ENCODE peak calls at places on chromosomes 2 and 18, in four cellular contexts. One of them, this sample, is unnamed.

GRCh38 chr18:5103286-5103685 is 93.8 kb downstream of the AKAIN1 start:
- DNase-seq in PC-9: no peak
- DNase-seq in hepatocyte: no peak
- DNase-seq in mammary epithelial cell: no peak
- DNase-seq in this sample: no peak

GRCh38 chr2:85707304-85707703 is 13.1 kb downstream of the GNLY start:
- DNase-seq in hepatocyte: peak
- DNase-seq in PC-9: peak
- DNase-seq in mammary epithelial cell: peak
- DNase-seq in this sample: peak

GRCh38 chr2:207487650-207488315 is 42.0 kb upstream of the CREB1 start:
- DNase-seq in hepatocyte: no peak
- DNase-seq in mammary epithelial cell: peak
- DNase-seq in PC-9: no peak
- DNase-seq in this sample: no peak

GRCh38 chr2:88690591-88691338 is 708 bp upstream of the RPIA start:
- DNase-seq in PC-9: peak
- DNase-seq in hepatocyte: peak
- DNase-seq in mammary epithelial cell: peak
- DNase-seq in this sample: no peak

GRCh38 chr2:71122917-71123316 is 7.1 kb downstream of the MCEE start:
- DNase-seq in mammary epithelial cell: no peak
- DNase-seq in hepatocyte: no peak
- DNase-seq in PC-9: no peak
- DNase-seq in this sample: no peak

GRCh38 chr2:30549096-30549495 is 102.0 kb downstream of the LCLAT1 start:
- DNase-seq in hepatocyte: no peak
- DNase-seq in PC-9: no peak
- DNase-seq in mammary epithelial cell: no peak
- DNase-seq in this sample: no peak

GRCh38 chr2:121080013-121080772 is 204.8 kb downstream of the TFCP2L1 start:
- DNase-seq in PC-9: peak
- DNase-seq in mammary epithelial cell: no peak
- DNase-seq in hepatocyte: peak
- DNase-seq in this sample: peak

GRCh38 chr2:241469746-241470145 is 38.6 kb downstream of the STK25 start:
- DNase-seq in hepatocyte: no peak
- DNase-seq in mammary epithelial cell: no peak
- DNase-seq in PC-9: no peak
- DNase-seq in this sample: peak

GRCh38 chr2:181812106-181812745 is 79.3 kb upstream of the ITPRID2 start:
- DNase-seq in mammary epithelial cell: peak
- DNase-seq in PC-9: peak
- DNase-seq in hepatocyte: no peak
- DNase-seq in this sample: no peak

GRCh38 chr2:121519732-121520640 is 10.7 kb upstream of the RNU4ATAC start:
- DNase-seq in hepatocyte: no peak
- DNase-seq in PC-9: no peak
- DNase-seq in mammary epithelial cell: peak
- DNase-seq in this sample: no peak

GRCh38 chr2:235024191-235024611 is 72.4 kb downstream of the SH3BP4 start:
- DNase-seq in PC-9: peak
- DNase-seq in mammary epithelial cell: peak
- DNase-seq in hepatocyte: no peak
- DNase-seq in this sample: no peak

GRCh38 chr2:85694052-85695025 is at the start of gene GNLY:
- DNase-seq in PC-9: no peak
- DNase-seq in mammary epithelial cell: no peak
- DNase-seq in hepatocyte: no peak
- DNase-seq in this sample: no peak

GRCh38 chr2:80968450-80968849 is 663.9 kb upstream of the LRRTM1 start:
- DNase-seq in mammary epithelial cell: no peak
- DNase-seq in PC-9: no peak
- DNase-seq in hepatocyte: no peak
- DNase-seq in this sample: no peak

GRCh38 chr2:70258532-70258875 is 567 bp downstream of the PCYOX1 start:
- DNase-seq in mammary epithelial cell: peak
- DNase-seq in PC-9: no peak
- DNase-seq in hepatocyte: peak
- DNase-seq in this sample: no peak

GRCh38 chr2:144519934-144520717 is at the start of gene ZEB2:
- DNase-seq in PC-9: no peak
- DNase-seq in hepatocyte: peak
- DNase-seq in mammary epithelial cell: no peak
- DNase-seq in this sample: peak

GRCh38 chr18:35971661-35972196 is 750 bp upstream of the RMP24 start:
- DNase-seq in hepatocyte: peak
- DNase-seq in mammary epithelial cell: no peak
- DNase-seq in PC-9: no peak
- DNase-seq in this sample: no peak

DNA sequence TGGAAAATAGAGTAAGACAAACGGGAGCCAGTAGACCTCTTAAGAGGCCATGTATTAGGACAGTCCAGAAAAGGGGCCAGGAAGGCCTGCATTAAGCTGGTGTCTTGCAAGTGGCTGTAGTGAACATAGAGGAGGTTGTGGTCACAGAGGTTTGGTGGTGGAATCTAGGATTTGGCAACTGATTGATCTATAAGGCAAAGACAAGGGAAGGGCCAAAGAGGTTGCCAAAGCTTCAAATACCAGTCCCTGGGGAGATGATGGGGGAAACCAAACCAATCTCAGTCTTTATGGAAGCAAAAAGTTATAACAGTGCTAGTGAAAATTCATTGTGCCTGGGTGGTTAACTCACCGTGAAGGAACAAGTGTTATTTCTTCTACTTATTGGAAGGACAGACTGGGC is 28.7 kb upstream of the RTN4 start:
- DNase-seq in mammary epithelial cell: no peak
- DNase-seq in hepatocyte: no peak
- DNase-seq in PC-9: peak
- DNase-seq in this sample: no peak
- H3K4me2 ChIP-seq in mammary epithelial cell: no peak
- H3K4me2 ChIP-seq in hepatocyte: no peak
- H3K4me2 ChIP-seq in PC-9: no peak
- H3K4me2 ChIP-seq in this sample: no peak

DNA sequence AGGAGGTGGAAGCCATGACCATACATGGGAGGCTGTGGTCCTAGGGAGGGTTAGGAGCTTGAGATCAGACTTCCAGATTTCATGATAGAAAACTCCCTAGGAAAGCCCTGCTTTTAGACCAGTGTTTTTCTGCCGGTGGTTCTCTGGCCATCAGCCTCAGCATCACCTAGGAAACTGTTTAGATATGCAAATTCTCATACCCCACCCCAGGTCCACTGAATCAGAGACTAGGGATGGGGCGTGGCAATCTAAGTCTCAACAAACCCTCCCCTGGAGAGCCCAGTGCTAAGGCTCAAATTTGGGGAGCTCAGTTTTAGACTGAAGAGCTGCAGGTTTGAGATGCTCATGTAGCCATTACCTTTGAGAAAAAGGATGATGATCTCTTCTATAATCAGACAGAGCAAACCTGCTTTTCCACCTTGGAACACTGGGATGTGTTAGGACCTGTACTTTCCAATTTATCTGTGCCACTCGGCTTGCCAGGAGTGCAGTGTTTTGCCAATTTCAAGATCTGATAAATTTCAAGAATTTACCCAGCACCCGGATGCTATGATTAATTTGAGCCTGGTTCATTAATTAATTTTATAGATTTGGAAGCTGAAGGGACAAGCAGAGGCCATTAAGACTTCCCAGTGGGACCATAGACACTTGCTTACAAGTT is 31.5 kb upstream of the LYPD6B start:
- DNase-seq in PC-9: no peak
- DNase-seq in mammary epithelial cell: peak
- DNase-seq in hepatocyte: no peak
- DNase-seq in this sample: no peak
- H3K27ac ChIP-seq in PC-9: no peak
- H3K27ac ChIP-seq in mammary epithelial cell: no peak
- H3K27ac ChIP-seq in hepatocyte: no peak
- H3K27ac ChIP-seq in this sample: no peak

GRCh38 chr2:238160206-238161129 is 1.7 kb downstream of the ERFE start:
- DNase-seq in PC-9: no peak
- DNase-seq in mammary epithelial cell: no peak
- DNase-seq in hepatocyte: no peak
- DNase-seq in this sample: peak
- H3K4me2 ChIP-seq in PC-9: peak
- H3K4me2 ChIP-seq in mammary epithelial cell: no peak
- H3K4me2 ChIP-seq in hepatocyte: no peak
- H3K4me2 ChIP-seq in this sample: no peak

GRCh38 chr2:16653083-16653375 is 12.6 kb downstream of the CYRIA start:
- DNase-seq in mammary epithelial cell: peak
- DNase-seq in PC-9: peak
- DNase-seq in hepatocyte: no peak
- DNase-seq in this sample: no peak
- H3K27ac ChIP-seq in mammary epithelial cell: no peak
- H3K27ac ChIP-seq in PC-9: no peak
- H3K27ac ChIP-seq in hepatocyte: peak
- H3K27ac ChIP-seq in this sample: no peak

GRCh38 chr2:196291418-196291817 is 120.0 kb upstream of the STK17B start:
- DNase-seq in mammary epithelial cell: no peak
- DNase-seq in PC-9: peak
- DNase-seq in hepatocyte: no peak
- DNase-seq in this sample: no peak
- H3K4me2 ChIP-seq in mammary epithelial cell: peak
- H3K4me2 ChIP-seq in PC-9: peak
- H3K4me2 ChIP-seq in hepatocyte: no peak
- H3K4me2 ChIP-seq in this sample: no peak

GRCh38 chr2:60461421-60462108 is 91.9 kb downstream of the BCL11A start:
- DNase-seq in mammary epithelial cell: no peak
- DNase-seq in hepatocyte: no peak
- DNase-seq in PC-9: no peak
- DNase-seq in this sample: no peak

GRCh38 chr2:60456115-60456770 is 97.2 kb downstream of the BCL11A start:
- DNase-seq in hepatocyte: no peak
- DNase-seq in PC-9: no peak
- DNase-seq in mammary epithelial cell: no peak
- DNase-seq in this sample: no peak

GRCh38 chr2:60463249-60463648 is 90.2 kb downstream of the BCL11A start:
- DNase-seq in hepatocyte: peak
- DNase-seq in mammary epithelial cell: no peak
- DNase-seq in PC-9: no peak
- DNase-seq in this sample: no peak

GRCh38 chr2:60459896-60460295 is 93.6 kb downstream of the BCL11A start:
- DNase-seq in PC-9: no peak
- DNase-seq in hepatocyte: no peak
- DNase-seq in mammary epithelial cell: no peak
- DNase-seq in this sample: no peak

GRCh38 chr2:60460577-60461420 is 92.7 kb downstream of the BCL11A start:
- DNase-seq in PC-9: no peak
- DNase-seq in hepatocyte: no peak
- DNase-seq in mammary epithelial cell: no peak
- DNase-seq in this sample: no peak
- H3K27ac ChIP-seq in PC-9: no peak
- H3K27ac ChIP-seq in hepatocyte: no peak
- H3K27ac ChIP-seq in mammary epithelial cell: no peak
- H3K27ac ChIP-seq in this sample: no peak

GRCh38 chr2:161703863-161704262 is 79.6 kb downstream of the SLC4A10 start:
- DNase-seq in hepatocyte: no peak
- DNase-seq in PC-9: no peak
- DNase-seq in mammary epithelial cell: no peak
- DNase-seq in this sample: no peak
- H3K4me2 ChIP-seq in hepatocyte: no peak
- H3K4me2 ChIP-seq in PC-9: no peak
- H3K4me2 ChIP-seq in mammary epithelial cell: no peak
- H3K4me2 ChIP-seq in this sample: no peak

This sample was measured in DND-41.